ENCODE peak calls at places on chromosome 1, in nine cellular contexts. J is activated naive CD4-positive, alpha-beta T cell treated with Interleukin-2 at 50 U/mL for 16 hours; Z is stimulated activated CD4-positive, alpha-beta T cell treated with anti-CD3 and anti-CD28 coated beads, Interleukin-2, amount 100 ng/mL, for 4 hours; K is WTC11; U is MV-4-11; N is GM23248; H is left ventricle myocardium inferior; A is amygdala; I is Caki2. V is an unnamed sample.

GRCh38 chr1:119549719-119550141 is 42.7 kb downstream of the HSD3B1 start:
- DNase-seq in N (peak; percentile 77), J (no peak), U (peak; percentile 65), I (peak; percentile 16), H (no peak), Z (no peak), K (peak; percentile 70), A (no peak), V (no peak)

GRCh38 chr1:156797212-156797871 is 19.3 kb downstream of the SH2D2A start:
- DNase-seq in N (peak; percentile 69), A (no peak), J (peak; percentile 62), U (peak; percentile 45), K (peak; percentile 70), H (no peak), I (peak; percentile 61), Z (peak; percentile 48), V (no peak)

GRCh38 chr1:103942029-103942428 is 192.3 kb downstream of the AMY1C start:
- DNase-seq in J (no peak), Z (no peak), U (no peak), K (no peak), I (no peak), N (no peak), H (no peak), A (no peak), V (no peak)

GRCh38 chr1:98940069-98940468 is 64.6 kb downstream of the PLPPR5 start:
- DNase-seq in Z (no peak), U (no peak), J (no peak), H (no peak), A (no peak), N (no peak), I (no peak), K (no peak), V (no peak)

GRCh38 chr1:15628003-15628402 is 10.7 kb downstream of the DDI2 start:
- DNase-seq in U (no peak), N (no peak), K (no peak), Z (no peak), A (no peak), H (no peak), J (no peak), I (no peak), V (no peak)

GRCh38 chr1:221274373-221274772 is 395.1 kb downstream of the HLX start:
- DNase-seq in K (no peak), J (no peak), U (no peak), A (no peak), I (no peak), H (no peak), Z (no peak), N (no peak), V (no peak)

GRCh38 chr1:8858112-8858668 is 20.3 kb downstream of the ENO1 start:
- DNase-seq in H (no peak), N (no peak), I (peak; percentile 48), Z (no peak), U (peak; percentile 87), A (no peak), K (no peak), J (no peak), V (no peak)

GRCh38 chr1:241736387-241736786 is 84.3 kb downstream of the WDR64 start:
- DNase-seq in J (no peak), I (no peak), Z (no peak), A (no peak), N (no peak), K (no peak), H (no peak), U (peak; percentile 4), V (no peak)

GRCh38 chr1:2582401-2582800 is 4.2 kb upstream of the PRXL2B start:
- DNase-seq in J (no peak), I (no peak), Z (no peak), N (peak; percentile 65), K (no peak), U (no peak), A (no peak), H (no peak), V (no peak)

GRCh38 chr1:203175237-203176181 is at the start of gene MYBPH:
- DNase-seq in A (no peak), U (peak; percentile 99), N (no peak), I (no peak), H (peak; percentile 54), K (no peak), Z (no peak), J (no peak), V (no peak)

GRCh38 chr1:23791434-23792047 is 596 bp downstream of the LYPLA2 start:
- DNase-seq in A (no peak), H (peak; percentile 20), Z (no peak), J (peak; percentile 27), U (no peak), I (no peak), N (peak; percentile 55), K (peak; percentile 49), V (no peak)

GRCh38 chr1:211135342-211135950 is 1.5 kb upstream of the KCNH1 start:
- DNase-seq in I (peak; percentile 52), H (no peak), K (no peak), Z (no peak), J (no peak), U (peak; percentile 32), N (peak; percentile 72), A (no peak), V (no peak)

V was measured in vagina.